ENCODE peak calls at places on chromosomes 4 and X, in six cellular contexts. Q, H, I, O, D and U are unnamed samples.

GRCh38 chrX:55714111-55714510 is 3.4 kb upstream of the RRAGB start:
- DNase-seq in Q (no peak), H (no peak), I (no peak), O (no peak), D (no peak), U (no peak)

GRCh38 chr4:39932776-39933402 is 44.8 kb downstream of the PDS5A start:
- DNase-seq in Q (no peak), H (no peak), I (no peak), O (no peak), D (no peak), U (no peak)

GRCh38 chr4:7391637-7392437 is 42.9 kb downstream of the PSAPL1 start:
- DNase-seq in Q (no peak), H (no peak), I (peak; percentile 10), O (no peak), D (no peak), U (no peak)

GRCh38 chr4:4914059-4914820 is 54.8 kb downstream of the MSX1 start:
- DNase-seq in Q (no peak), H (no peak), I (no peak), O (no peak), D (peak; percentile 3), U (no peak)

GRCh38 chrX:12788645-12789044 is 2.6 kb upstream of the PRPS2 start:
- DNase-seq in Q (no peak), H (no peak), I (no peak), O (no peak), D (no peak), U (no peak)

GRCh38 chrX:43809463-43809862 is 72.8 kb downstream of the MAOB start:
- DNase-seq in Q (no peak), H (no peak), I (no peak), O (no peak), D (no peak), U (no peak)

GRCh38 chr4:38189445-38189844 is 229.2 kb downstream of the PTTG2 start:
- DNase-seq in Q (no peak), H (no peak), I (no peak), O (no peak), D (no peak), U (peak; percentile 55)

GRCh38 chr4:188989371-188989770 is 850.1 kb downstream of the TRIML1 start:
- DNase-seq in Q (no peak), H (no peak), I (no peak), O (no peak), D (peak; percentile 6), U (no peak)

GRCh38 chrX:65750674-65751469 is 83.4 kb downstream of the MSN start:
- DNase-seq in Q (no peak), H (no peak), I (no peak), O (no peak), D (no peak), U (no peak)

GRCh38 chr4:97923096-97923495 is 220.2 kb downstream of the STPG2 start:
- DNase-seq in Q (no peak), H (no peak), I (no peak), O (no peak), D (no peak), U (no peak)

GRCh38 chrX:136694491-136695087 is 46.6 kb downstream of the CD40LG start:
- DNase-seq in Q (no peak), H (no peak), I (no peak), O (no peak), D (no peak), U (no peak)

GRCh38 chr4:170248029-170248428 is 158.3 kb upstream of the AADAT start:
- DNase-seq in Q (no peak), H (no peak), I (no peak), O (no peak), D (no peak), U (no peak)

GRCh38 chr4:98341309-98341708 is 80.1 kb downstream of the RAP1GDS1 start:
- DNase-seq in Q (no peak), H (no peak), I (no peak), O (no peak), D (no peak), U (no peak)

GRCh38 chr4:168109527-168109926 is 17.2 kb downstream of the ANXA10 start:
- DNase-seq in Q (no peak), H (no peak), I (no peak), O (no peak), D (no peak), U (no peak)

GRCh38 chr4:24471623-24472510 is 112.5 kb downstream of the DHX15 start:
- DNase-seq in Q (no peak), H (no peak), I (no peak), O (peak; percentile 18), D (no peak), U (no peak)

GRCh38 chr4:87051121-87051713 is 116.4 kb downstream of the AFF1 start:
- DNase-seq in Q (no peak), H (no peak), I (no peak), O (no peak), D (no peak), U (no peak)

GRCh38 chr4:87052615-87053014 is 117.8 kb downstream of the AFF1 start:
- DNase-seq in Q (no peak), H (no peak), I (no peak), O (no peak), D (no peak), U (no peak)

GRCh38 chr4:87047281-87047798 is 112.5 kb downstream of the AFF1 start:
- DNase-seq in Q (no peak), H (no peak), I (no peak), O (no peak), D (no peak), U (no peak)

GRCh38 chr4:87050596-87050995 is 115.8 kb downstream of the AFF1 start:
- DNase-seq in Q (peak; percentile 45), H (no peak), I (no peak), O (no peak), D (no peak), U (no peak)

DNA sequence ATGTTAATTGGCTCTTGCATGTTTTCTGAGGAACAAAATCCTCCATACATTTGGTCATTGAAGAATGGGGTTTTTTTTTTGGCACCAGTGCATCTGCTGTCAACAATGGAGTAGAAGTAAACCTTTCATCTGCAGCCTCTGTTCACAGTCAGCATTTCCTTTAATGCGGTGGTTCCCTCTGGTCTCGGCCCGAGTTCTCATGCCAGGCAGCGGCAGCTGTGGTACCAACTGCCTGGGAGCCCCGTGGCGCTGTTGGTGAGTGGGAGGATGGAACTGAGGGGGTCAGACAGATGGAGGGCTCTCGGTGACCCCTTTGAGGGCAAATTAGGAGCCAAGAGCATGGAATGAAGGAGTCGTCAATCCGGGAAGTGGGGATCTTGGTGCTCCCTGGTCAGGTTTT is 114.7 kb downstream of the AFF1 start:
- DNase-seq in Q (no peak), H (no peak), I (no peak), O (no peak), D (no peak), U (no peak)
- H3K4me1 ChIP-seq in Q (peaks cover 3% of the 10 kb centered on the region), H (peaks cover 2% of the 10 kb centered on the region), I (no peaks in the 10 kb centered on the region), O (peaks cover 63% of the 10 kb centered on the region), D (peaks cover 64% of the 10 kb centered on the region), U (peaks cover 58% of the 10 kb centered on the region)

DNA sequence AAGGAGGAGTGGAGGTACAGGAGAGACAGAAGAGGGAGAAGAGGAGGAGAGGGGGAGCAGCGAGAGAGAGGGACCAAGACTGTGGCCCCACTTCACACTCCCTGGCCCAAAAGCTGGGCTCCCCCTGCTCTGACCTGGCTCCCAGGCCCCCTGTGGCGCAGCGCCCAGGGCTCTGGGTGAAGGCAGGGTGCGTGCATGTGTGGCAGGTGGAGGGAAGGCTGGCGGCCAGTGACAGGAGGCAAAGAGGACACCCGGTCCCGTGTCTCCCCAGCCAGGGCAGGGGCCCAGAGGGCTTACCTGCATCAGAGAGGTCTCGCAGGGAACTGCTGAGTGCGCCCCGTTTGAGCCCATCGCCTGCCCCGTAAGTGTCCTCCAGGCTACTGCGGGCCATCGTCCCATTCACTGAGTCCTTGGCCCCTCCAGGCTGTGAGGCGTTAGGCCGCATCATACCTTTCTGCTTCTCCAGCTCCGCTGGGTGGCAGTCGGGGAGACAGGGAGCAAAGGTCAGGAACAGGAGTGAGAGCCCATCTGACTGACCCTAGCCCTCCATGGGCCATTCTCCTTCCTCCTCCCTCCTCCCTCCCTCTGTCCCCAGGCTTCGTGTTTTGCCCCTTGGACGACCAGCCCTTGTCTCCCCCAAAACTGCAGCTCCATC is 11.1 kb upstream of the KDM5C start:
- DNase-seq in Q (no peak), H (no peak), I (no peak), O (no peak), D (no peak), U (no peak)
- H3K27ac ChIP-seq in Q (no peak overlapping the region), H (no peak overlapping the region), I (no peak overlapping the region), O (no peak overlapping the region), D (no peak overlapping the region), U (no peak overlapping the region)

GRCh38 chrX:19760345-19760744 is 127.1 kb downstream of the SH3KBP1 start:
- DNase-seq in Q (no peak), H (no peak), I (no peak), O (no peak), D (no peak), U (no peak)

GRCh38 chrX:19758536-19758935 is 128.9 kb downstream of the SH3KBP1 start:
- DNase-seq in Q (no peak), H (no peak), I (no peak), O (no peak), D (no peak), U (no peak)

GRCh38 chrX:19753368-19753767 is 134.0 kb downstream of the SH3KBP1 start:
- DNase-seq in Q (no peak), H (no peak), I (no peak), O (no peak), D (no peak), U (no peak)

GRCh38 chrX:19760841-19761512 is 126.4 kb downstream of the SH3KBP1 start:
- DNase-seq in Q (no peak), H (no peak), I (no peak), O (no peak), D (no peak), U (no peak)

DNA sequence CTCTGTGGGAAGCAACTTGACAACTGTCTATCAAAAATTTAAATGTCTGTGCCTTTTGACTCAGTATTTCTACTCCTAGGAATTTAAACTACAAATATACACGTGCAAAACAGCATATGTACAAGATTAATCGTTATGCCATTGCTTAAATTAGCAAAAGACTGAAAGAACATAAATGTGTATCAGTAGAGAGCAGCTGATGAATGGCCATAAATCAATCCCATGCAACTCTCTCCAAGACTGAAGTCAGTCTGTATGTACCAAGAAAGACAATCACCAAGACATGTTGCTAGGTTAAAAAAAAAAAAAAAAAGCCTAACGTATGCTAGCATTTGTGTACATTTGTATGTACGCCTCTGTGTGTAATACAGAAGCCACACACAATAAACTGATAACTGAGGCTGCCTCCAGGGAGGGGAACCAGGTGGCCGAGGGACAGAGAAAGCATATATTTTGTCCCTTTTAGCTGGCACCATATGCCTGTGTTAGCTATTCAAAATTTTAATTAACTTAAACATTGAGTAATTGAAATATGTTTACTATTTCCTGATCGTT is 130.7 kb downstream of the SH3KBP1 start:
- DNase-seq in Q (no peak), H (no peak), I (no peak), O (no peak), D (no peak), U (no peak)
- H3K4me1 ChIP-seq in Q (no peaks in the 10 kb centered on the region), H (peaks cover 2% of the 10 kb centered on the region), I (no peaks in the 10 kb centered on the region), O (no peaks in the 10 kb centered on the region), D (no peaks in the 10 kb centered on the region), U (no peaks in the 10 kb centered on the region)

GRCh38 chrX:150933945-150934350 is 35.5 kb upstream of the CD99L2 start:
- DNase-seq in Q (no peak), H (no peak), I (no peak), O (no peak), D (no peak), U (no peak)

GRCh38 chrX:150935466-150935865 is 37.0 kb upstream of the CD99L2 start:
- DNase-seq in Q (no peak), H (no peak), I (no peak), O (no peak), D (no peak), U (peak; percentile 51)

GRCh38 chrX:150929058-150929457 is 30.6 kb upstream of the CD99L2 start:
- DNase-seq in Q (no peak), H (no peak), I (no peak), O (no peak), D (no peak), U (no peak)

GRCh38 chrX:150936556-150936955 is 38.1 kb upstream of the CD99L2 start:
- DNase-seq in Q (no peak), H (no peak), I (no peak), O (no peak), D (no peak), U (no peak)

GRCh38 chrX:150934453-150934852 is 36.0 kb upstream of the CD99L2 start:
- DNase-seq in Q (no peak), H (peak; percentile 33), I (no peak), O (no peak), D (no peak), U (peak; percentile 81)
- H3K27ac ChIP-seq in Q (no peak overlapping the region), H (no peak overlapping the region), I (no peak overlapping the region), O (no peak overlapping the region), D (no peak overlapping the region), U (peak overlapping the region; percentile 78)